ENCODE peak calls at places on chromosome 22, in six cellular contexts. L is ELF-1, D is RPMI8226, Y is RCC 7860, S is activated T-cell treated with anti-CD3 and anti-CD28 coated beads for 48 hours, I is anterior cingulate cortex. X is an unnamed sample.
A peak's percentile ranks its signal among the peaks of the same experiment; 100 is the strongest.

GRCh38 chr22:32605576-32605975 is 131.0 kb downstream of the FBXO7 start:
- DNase-seq in D (no peak), Y (no peak), L (no peak), I (no peak), S (no peak), X (no peak)

GRCh38 chr22:50085211-50085999 is at the start of gene MLC1:
- DNase-seq in L (no peak), Y (no peak), I (peak; percentile 28), S (peak; percentile 7), D (no peak), X (no peak)

GRCh38 chr22:25368271-25368670 is 148.8 kb downstream of the CRYBB2 start:
- DNase-seq in L (peak; percentile 55), I (no peak), Y (no peak), S (no peak), D (no peak), X (no peak)

GRCh38 chr22:44212936-44213335 is 32.2 kb downstream of the PARVG start:
- DNase-seq in D (no peak), S (no peak), Y (no peak), L (no peak), I (no peak), X (no peak)

GRCh38 chr22:22158965-22159364 is 85.6 kb upstream of the VPREB1 start:
- DNase-seq in I (no peak), Y (no peak), D (no peak), S (no peak), L (no peak), X (no peak)

GRCh38 chr22:35312198-35313059 is 12.7 kb downstream of the TOM1 start:
- DNase-seq in S (no peak), L (no peak), D (peak; percentile 86), I (no peak), Y (peak; percentile 86), X (no peak)

GRCh38 chr22:22558972-22559603 is at the start of gene PRAME:
- DNase-seq in D (peak; percentile 64), S (peak; percentile 84), I (peak; percentile 10), L (peak; percentile 82), Y (peak; percentile 68), X (peak; percentile 88)

GRCh38 chr22:20427945-20428417 is 9.6 kb downstream of the SCARF2 start:
- DNase-seq in I (no peak), D (no peak), L (no peak), Y (no peak), S (no peak), X (no peak)

GRCh38 chr22:50500452-50500851 is 7.0 kb downstream of the LMF2 start:
- DNase-seq in S (no peak), Y (no peak), D (no peak), I (no peak), L (no peak), X (no peak)

GRCh38 chr22:38317237-38317994 is at the start of gene CSNK1E:
- DNase-seq in L (peak; percentile 66), S (peak; percentile 69), I (peak; percentile 84), Y (no peak), D (peak; percentile 80), X (peak; percentile 68)

GRCh38 chr22:22591348-22592299 is 32.6 kb upstream of the PRAME start:
- DNase-seq in L (no peak), S (no peak), Y (no peak), I (no peak), D (peak; percentile 36), X (no peak)

GRCh38 chr22:27068121-27068520 is 410.7 kb downstream of the MIAT start:
- DNase-seq in L (no peak), D (no peak), S (no peak), Y (no peak), I (no peak), X (no peak)

GRCh38 chr22:17597217-17597616 is 31.3 kb downstream of the ATP6V1E1 start:
- DNase-seq in S (no peak), Y (no peak), I (no peak), L (no peak), D (no peak), X (no peak)

GRCh38 chr22:23204541-23205157 is 24.3 kb downstream of the BCR start:
- DNase-seq in D (peak; percentile 26), I (peak; percentile 31), S (no peak), L (no peak), Y (no peak), X (no peak)

X was measured in NCI-H526.